ENCODE peak calls at places on chromosomes 4 and X, in five cellular contexts. W, B, Z, L and A are unnamed samples.

GRCh38 chr4:43781125-43781524 is 667.5 kb downstream of the KCTD8 start:
- DNase-seq in W (no peak), B (no peak), Z (no peak), L (no peak), A (no peak)

GRCh38 chrX:16278927-16279326 is 111.6 kb downstream of the MAGEB17 start:
- DNase-seq in W (no peak), B (peak; percentile 26), Z (no peak), L (no peak), A (no peak)

GRCh38 chr4:82842593-82842992 is 44.0 kb upstream of the SCD5 start:
- DNase-seq in W (no peak), B (no peak), Z (no peak), L (no peak), A (no peak)

GRCh38 chrX:17654116-17654515 is 83.2 kb upstream of the SCML1 start:
- DNase-seq in W (no peak), B (no peak), Z (no peak), L (no peak), A (no peak)

GRCh38 chrX:50147972-50148371 is 52.8 kb downstream of the AKAP4 start:
- DNase-seq in W (no peak), B (no peak), Z (no peak), L (no peak), A (no peak)

GRCh38 chrX:45009371-45010000 is 136.5 kb downstream of the KDM6A start:
- DNase-seq in W (no peak), B (no peak), Z (no peak), L (no peak), A (no peak)

GRCh38 chrX:105190252-105190853 is 30.1 kb downstream of the TEX13A start:
- DNase-seq in W (no peak), B (no peak), Z (no peak), L (no peak), A (no peak)

GRCh38 chrX:72305286-72306084 is at the start of gene CITED1:
- DNase-seq in W (no peak), B (no peak), Z (no peak), L (no peak), A (no peak)

GRCh38 chr4:183443609-183444148 is 757 bp upstream of the CDKN2AIP start:
- DNase-seq in W (no peak), B (no peak), Z (peak; percentile 24), L (no peak), A (no peak)

GRCh38 chrX:134513091-134513490 is 53.1 kb downstream of the HPRT1 start:
- DNase-seq in W (no peak), B (no peak), Z (no peak), L (no peak), A (no peak)

GRCh38 chrX:66017659-66018170 is 22.2 kb downstream of the VSIG4 start:
- DNase-seq in W (no peak), B (no peak), Z (no peak), L (no peak), A (no peak)

GRCh38 chrX:78517124-78517523 is 142.0 kb downstream of the RTL3 start:
- DNase-seq in W (peak; percentile 40), B (no peak), Z (no peak), L (no peak), A (no peak)

GRCh38 chr4:147094228-147094627 is 148.6 kb upstream of the TTC29 start:
- DNase-seq in W (no peak), B (no peak), Z (no peak), L (no peak), A (no peak)

GRCh38 chrX:109847257-109848187 is 114.5 kb upstream of the ACSL4 start:
- DNase-seq in W (no peak), B (no peak), Z (no peak), L (peak; percentile 30), A (no peak)

GRCh38 chrX:12791253-12792228 is at the start of gene PRPS2:
- DNase-seq in W (no peak), B (peak; percentile 69), Z (peak; percentile 18), L (peak; percentile 55), A (peak; percentile 80)

GRCh38 chr4:6733358-6734164 is 17.6 kb downstream of the BLOC1S4 start:
- DNase-seq in W (no peak), B (no peak), Z (no peak), L (no peak), A (peak; percentile 28)

GRCh38 chr4:173076903-173077629 is 91.5 kb upstream of the GALNT7 start:
- DNase-seq in W (no peak), B (no peak), Z (no peak), L (no peak), A (no peak)

GRCh38 chr4:118884716-118885115 is 3.9 kb upstream of the SYNPO2 start:
- DNase-seq in W (no peak), B (no peak), Z (no peak), L (no peak), A (no peak)

GRCh38 chr4:118881512-118882146 is 7.0 kb upstream of the SYNPO2 start:
- DNase-seq in W (no peak), B (no peak), Z (no peak), L (no peak), A (no peak)

GRCh38 chr4:118879409-118879808 is 9.2 kb upstream of the SYNPO2 start:
- DNase-seq in W (no peak), B (no peak), Z (no peak), L (no peak), A (no peak)

GRCh38 chr4:118888666-118889312 is at the start of gene SYNPO2:
- DNase-seq in W (no peak), B (peak; percentile 54), Z (peak; percentile 73), L (peak; percentile 54), A (peak; percentile 85)

GRCh38 chr4:118883861-118884260 is 4.8 kb upstream of the SYNPO2 start:
- DNase-seq in W (no peak), B (no peak), Z (no peak), L (no peak), A (no peak)
- TF ChIP-seq CTCF in W (peak; percentile 9), B (no peak), Z (no peak), L (no peak), A (no peak)

GRCh38 chr4:145180298-145181090 is at the start of gene OTUD4:
- DNase-seq in W (peak; percentile 79), B (peak; percentile 97), Z (peak; percentile 86), L (peak; percentile 98), A (peak; percentile 97)
- TF ChIP-seq POLR2A in W (peak; percentile 80), B (no peak), Z (peak; percentile 75), L (peak; percentile 75), A (peak; percentile 33)

DNA sequence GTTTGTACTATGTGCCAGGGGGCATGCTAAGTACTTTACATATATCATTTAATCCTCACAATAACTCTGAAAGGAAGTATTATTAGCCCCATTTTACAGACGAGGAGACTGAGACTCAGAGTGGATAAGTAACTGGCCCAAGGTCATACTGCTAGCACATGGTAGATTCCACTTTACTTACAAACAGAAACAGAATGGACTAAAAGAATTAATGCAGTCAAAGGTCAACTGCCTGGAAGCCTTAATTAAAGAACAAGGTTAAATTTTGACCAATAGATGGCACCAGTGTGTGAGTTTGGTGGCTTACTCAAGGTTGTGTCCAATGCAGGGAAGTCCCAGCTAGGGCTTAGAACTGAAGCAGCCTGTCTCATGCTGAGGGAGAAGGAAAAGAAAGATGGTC is 4.7 kb downstream of the RIPPLY1 start:
- DNase-seq in W (peak; percentile 16), B (no peak), Z (no peak), L (no peak), A (no peak)
- TF ChIP-seq CTCF in W (peak; percentile 62), B (peak; percentile 23), Z (no peak), L (peak; percentile 41), A (no peak)

DNA sequence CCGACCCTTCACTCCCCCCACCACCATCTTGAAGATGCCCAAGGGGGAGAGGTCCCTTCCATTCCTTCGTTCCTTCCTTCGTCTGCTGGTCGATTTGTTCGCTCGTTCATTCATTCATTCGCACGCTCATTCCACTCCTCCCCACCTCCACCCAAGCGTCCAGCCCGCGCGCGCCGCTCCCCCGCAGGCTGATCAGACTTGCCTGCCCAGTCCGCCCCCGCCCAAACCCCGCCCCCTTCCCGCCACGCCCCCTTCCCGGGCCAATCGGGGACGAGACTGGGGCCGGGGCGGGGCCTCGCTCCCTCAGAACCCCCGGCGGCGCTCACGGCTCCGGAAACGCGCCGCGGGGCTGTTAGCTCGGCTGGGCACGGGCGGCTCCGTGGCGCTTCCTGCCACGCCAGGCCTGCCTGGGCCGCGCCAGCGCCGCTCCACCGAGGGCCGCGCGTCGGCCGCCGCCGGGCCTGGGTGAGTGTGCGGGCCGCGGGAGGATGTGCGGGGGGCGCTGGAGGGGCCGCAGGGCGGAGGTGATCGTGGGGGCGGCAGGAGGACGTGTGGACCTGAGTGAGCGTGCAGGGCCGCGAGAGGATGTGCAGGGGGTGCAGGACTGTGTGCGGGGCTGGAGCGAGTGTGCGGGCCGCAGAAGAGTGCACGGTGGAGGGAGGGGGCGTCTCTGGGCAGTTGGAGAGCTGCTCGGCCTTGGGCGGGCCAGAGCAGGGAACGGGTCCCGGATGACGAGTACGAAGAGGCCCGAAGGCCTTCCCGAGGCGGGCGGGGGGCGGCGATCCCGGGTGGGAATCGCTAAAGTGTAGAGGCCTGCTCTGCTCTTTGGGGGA is at the start of gene ZNF275:
- DNase-seq in W (no peak), B (peak; percentile 82), Z (peak; percentile 56), L (peak; percentile 74), A (peak; percentile 80)
- TF ChIP-seq POLR2A in W (peak; percentile 88), B (no peak), Z (peak; percentile 66), L (peak; percentile 71), A (peak; percentile 42)